ENCODE peak calls at places on chromosomes 7 and 10, in five cellular contexts. O is CD8-positive, alpha-beta memory T cell; G is A549; X is body of pancreas; E is CD4-positive, CD25-positive, alpha-beta regulatory T cell. L is an unnamed sample. For H3K9me3, the result is how much of the 10 kb centered on the place peaks cover.

GRCh38 chr10:603745-604144 is 85.7 kb downstream of the DIP2C start:
- DNase-seq in O (no peak), G (no peak), X (no peak), E (no peak), L (no peak)

GRCh38 chr10:45279702-45280101 is 35.7 kb downstream of the OR13A1 start:
- DNase-seq in O (no peak), G (no peak), X (no peak), E (no peak), L (no peak)

GRCh38 chr10:128576916-128577670 is 450.9 kb upstream of the MKI67 start:
- DNase-seq in O (no peak), G (no peak), X (no peak), E (no peak), L (no peak)

GRCh38 chr10:16713290-16713689 is 103.9 kb downstream of the RSU1 start:
- DNase-seq in O (no peak), G (no peak), X (no peak), E (no peak), L (no peak)

GRCh38 chr10:99630439-99630838 is 10.2 kb upstream of the SLC25A28 start:
- DNase-seq in O (no peak), G (no peak), X (peak), E (no peak), L (no peak)

GRCh38 chr10:117931078-117931477 is 115.7 kb downstream of the RAB11FIP2 start:
- DNase-seq in O (no peak), G (no peak), X (no peak), E (no peak), L (no peak)

GRCh38 chr7:75617634-75618234 is 121.0 kb downstream of the HIP1 start:
- DNase-seq in O (peak), G (no peak), X (peak), E (peak), L (no peak)

GRCh38 chr10:69461327-69462025 is 10.2 kb downstream of the TSPAN15 start:
- DNase-seq in O (no peak), G (no peak), X (peak), E (no peak), L (no peak)

GRCh38 chr10:92880233-92880861 is 32.0 kb downstream of the EXOC6 start:
- DNase-seq in O (no peak), G (peak), X (peak), E (no peak), L (no peak)

GRCh38 chr7:93575555-93576397 is 1.3 kb upstream of the CALCR start:
- DNase-seq in O (no peak), G (peak), X (no peak), E (no peak), L (no peak)

GRCh38 chr7:122064971-122065370 is 79.1 kb downstream of the AASS start:
- DNase-seq in O (no peak), G (no peak), X (no peak), E (no peak), L (no peak)

GRCh38 chr7:73704640-73705550 is 14.6 kb downstream of the STX1A start:
- DNase-seq in O (no peak), G (peak), X (no peak), E (no peak), L (no peak)

GRCh38 chr7:151572136-151572535 is 52.4 kb upstream of the RHEB start:
- DNase-seq in O (no peak), G (no peak), X (no peak), E (no peak), L (no peak)

GRCh38 chr10:32957341-32958084 is 517 bp downstream of the ITGB1 start:
- DNase-seq in O (peak), G (no peak), X (peak), E (peak), L (no peak)

GRCh38 chr10:74189999-74190421 is 39.0 kb downstream of the ADK start:
- DNase-seq in O (no peak), G (no peak), X (peak), E (no peak), L (no peak)

GRCh38 chr10:75450062-75450429 is 18.6 kb downstream of the LRMDA start:
- DNase-seq in O (no peak), G (no peak), X (no peak), E (no peak), L (no peak)

GRCh38 chr7:23598321-23598720 is 1.1 kb downstream of the CCDC126 start:
- DNase-seq in O (no peak), G (no peak), X (no peak), E (no peak), L (no peak)

GRCh38 chr10:103476046-103476768 is 2.8 kb downstream of the CALHM3 start:
- DNase-seq in O (no peak), G (no peak), X (no peak), E (no peak), L (no peak)

GRCh38 chr10:124267911-124268549 is 150.7 kb downstream of the OAT start:
- DNase-seq in O (no peak), G (no peak), X (no peak), E (no peak), L (no peak)

GRCh38 chr7:26603631-26604030 is 260.8 kb downstream of the SKAP2 start:
- DNase-seq in O (no peak), G (no peak), X (peak), E (no peak), L (no peak)

GRCh38 chr7:100655908-100656674 is at the start of gene ACTL6B:
- DNase-seq in O (peak), G (peak), X (peak), E (no peak), L (peak)

GRCh38 chr7:35697414-35698175 is 2.7 kb upstream of the HERPUD2 start:
- DNase-seq in O (no peak), G (no peak), X (no peak), E (no peak), L (no peak)

GRCh38 chr7:133781481-133782090 is 345.6 kb upstream of the LRGUK start:
- DNase-seq in O (no peak), G (no peak), X (no peak), E (no peak), L (no peak)

GRCh38 chr7:123533929-123534382 is 439 bp downstream of the IQUB start:
- DNase-seq in O (peak), G (no peak), X (no peak), E (no peak), L (no peak)

GRCh38 chr7:144032985-144033384 is 15.8 kb upstream of the OR2A5 start:
- DNase-seq in O (no peak), G (no peak), X (no peak), E (no peak), L (no peak)

GRCh38 chr7:152886579-152887117 is 127.1 kb downstream of the ACTR3B start:
- DNase-seq in O (no peak), G (no peak), X (no peak), E (no peak), L (no peak)

GRCh38 chr10:11787374-11787773 is 35.8 kb upstream of the PROSER2 start:
- DNase-seq in O (no peak), G (no peak), X (no peak), E (no peak), L (no peak)

GRCh38 chr7:151773795-151774194 is 103.1 kb downstream of the PRKAG2 start:
- DNase-seq in O (no peak), G (no peak), X (no peak), E (no peak), L (no peak)

GRCh38 chr10:110772454-110773025 is 99.2 kb upstream of the PDCD4 start:
- DNase-seq in O (no peak), G (no peak), X (no peak), E (no peak), L (no peak)

GRCh38 chr10:3616880-3617279 is 168.1 kb downstream of the KLF6 start:
- DNase-seq in O (no peak), G (no peak), X (no peak), E (no peak), L (no peak)

GRCh38 chr10:98417973-98418372 is 3.0 kb upstream of the PYROXD2 start:
- DNase-seq in O (peak), G (no peak), X (no peak), E (no peak), L (no peak)

GRCh38 chr10:28248092-28248491 is 54.8 kb downstream of the MPP7 start:
- DNase-seq in O (no peak), G (no peak), X (peak), E (no peak), L (no peak)

GRCh38 chr7:65907501-65908198 is 34.8 kb downstream of the VKORC1L1 start:
- DNase-seq in O (no peak), G (no peak), X (peak), E (no peak), L (no peak)

DNA sequence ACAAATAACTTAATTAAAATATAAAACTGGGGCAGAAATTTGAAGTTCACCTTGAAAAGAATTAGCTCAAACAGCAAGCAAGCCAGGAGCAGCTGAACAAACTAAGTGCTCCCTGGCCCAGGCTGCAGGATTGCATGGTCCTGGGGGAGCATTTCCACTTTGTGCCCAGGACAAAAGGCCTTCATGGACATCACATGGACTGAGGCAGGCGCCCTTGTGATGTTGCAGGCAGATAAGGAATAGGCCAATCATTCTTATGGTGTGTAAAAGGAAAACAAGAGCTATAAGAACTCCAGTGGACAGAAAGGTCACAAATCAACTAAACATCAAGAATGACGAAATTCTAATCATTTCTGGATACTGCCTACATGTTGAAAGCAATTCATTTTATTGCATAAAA is 17.5 kb upstream of the TECTB start:
- DNase-seq in O (no peak), G (no peak), X (peak), E (no peak), L (no peak)
- H3K9me3 ChIP-seq in O (under half), G (under half), X (under half), E (under half), L (under half)

GRCh38 chr10:6353526-6353925 is 150.8 kb downstream of the PFKFB3 start:
- DNase-seq in O (no peak), G (peak), X (no peak), E (no peak), L (no peak)

GRCh38 chr10:6351540-6351939 is 148.8 kb downstream of the PFKFB3 start:
- DNase-seq in O (no peak), G (no peak), X (no peak), E (no peak), L (no peak)

GRCh38 chr10:6361869-6362268 is 159.1 kb downstream of the PFKFB3 start:
- DNase-seq in O (no peak), G (no peak), X (no peak), E (no peak), L (no peak)

GRCh38 chr10:6350609-6351008 is 147.9 kb downstream of the PFKFB3 start:
- DNase-seq in O (no peak), G (no peak), X (no peak), E (no peak), L (no peak)

GRCh38 chr10:6356280-6356793 is 153.6 kb downstream of the PFKFB3 start:
- DNase-seq in O (no peak), G (no peak), X (no peak), E (no peak), L (no peak)
- H3K9me3 ChIP-seq in O (under half), G (under half), X (under half), E (under half), L (under half)

DNA sequence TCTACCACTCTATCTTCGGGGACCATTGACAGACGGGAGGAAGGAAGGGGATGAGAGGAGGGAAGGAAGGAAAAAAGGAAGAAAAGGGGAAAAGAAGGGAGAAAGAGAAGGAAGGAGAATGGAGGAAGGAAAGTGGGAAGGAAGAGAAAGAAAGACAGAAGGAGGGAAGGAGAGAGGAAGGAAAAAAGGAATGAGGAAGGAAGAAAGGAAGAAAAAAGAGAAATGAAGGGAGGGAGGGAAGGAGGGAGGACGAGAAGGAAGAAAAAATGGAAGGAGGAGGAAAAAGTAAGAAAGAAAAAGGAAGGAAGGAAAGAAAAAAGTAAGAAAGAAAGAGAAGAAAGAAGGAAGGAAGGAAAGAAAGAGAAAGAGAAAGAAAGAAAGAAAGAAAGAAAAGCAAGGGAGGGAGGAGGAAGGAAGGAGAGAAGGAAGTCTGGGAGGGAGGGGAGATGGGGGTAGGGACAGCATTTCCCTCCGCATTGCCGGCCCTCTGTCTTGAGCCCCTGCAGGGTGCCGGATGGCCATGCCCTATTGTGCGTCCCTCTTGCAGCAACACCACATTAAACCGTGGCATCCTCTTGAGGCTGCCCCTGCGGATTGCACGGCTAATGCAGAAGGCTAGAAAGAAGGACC is 128.8 kb downstream of the ADARB2 start:
- DNase-seq in O (no peak), G (no peak), X (no peak), E (no peak), L (no peak)
- H3K9me3 ChIP-seq in O (under half), G (under half), X (under half), E (under half), L (under half)

GRCh38 chr7:158366916-158367633 is 220.5 kb downstream of the PTPRN2 start:
- DNase-seq in O (no peak), G (no peak), X (no peak), E (no peak), L (no peak)
- H3K9me3 ChIP-seq in O (under half), G (under half), X (under half), E (under half), L (under half)

DNA sequence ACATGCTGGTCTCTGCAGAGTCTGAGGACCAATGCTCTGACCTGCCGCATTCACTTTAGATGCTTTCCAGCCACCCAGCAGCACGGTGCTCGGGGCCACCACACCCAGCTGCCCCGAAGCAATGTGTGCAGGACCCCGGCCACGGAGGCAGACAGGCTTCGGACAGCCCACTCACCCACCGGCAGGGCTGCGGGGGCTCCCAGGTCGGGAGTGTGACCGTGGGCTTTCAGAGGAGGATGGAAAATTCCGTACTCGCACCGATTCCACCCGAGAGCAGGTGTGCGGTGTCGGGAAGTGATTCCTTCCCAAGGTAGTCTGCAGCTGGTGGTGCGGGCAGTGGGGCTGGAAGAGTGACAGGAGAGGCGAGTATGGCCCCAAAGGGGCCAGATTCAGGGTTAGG is 190.9 kb downstream of the DNAJB6 start:
- DNase-seq in O (no peak), G (no peak), X (no peak), E (no peak), L (no peak)
- H3K9me3 ChIP-seq in O (under half), G (under half), X (under half), E (under half), L (under half)

DNA sequence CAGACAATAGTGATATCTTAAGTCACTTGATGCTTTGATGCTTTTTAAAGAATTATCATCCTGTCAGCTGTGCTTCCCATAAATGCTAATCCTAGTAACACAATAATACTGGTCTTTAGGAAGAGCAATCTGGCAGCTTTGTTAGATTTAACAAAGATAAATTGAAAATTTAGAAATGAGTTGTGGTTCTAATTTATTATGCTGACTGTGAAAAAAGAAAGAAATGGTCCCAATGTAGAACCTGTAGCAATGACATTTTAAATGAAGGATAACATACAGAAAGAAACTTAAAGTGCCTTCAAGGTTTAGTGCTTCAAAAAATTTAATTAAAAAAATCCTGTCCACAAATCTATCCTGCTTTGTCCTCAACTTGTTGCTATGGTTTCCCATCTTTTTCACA is 81.6 kb upstream of the HGF start:
- DNase-seq in O (no peak), G (no peak), X (no peak), E (no peak), L (no peak)
- H3K9me3 ChIP-seq in O (under half), G (under half), X (under half), E (under half), L (under half)

L was measured in T-helper 17 cell.